ENCODE peak calls at places on chromosomes 12 and 14, in ten cellular contexts. J is stimulated activated CD4-positive, alpha-beta T cell treated with anti-CD3 and anti-CD28 coated beads, Interleukin-4, amount 100 ng/mL, for 48 hours; T is heart right ventricle; F is NCI-H2081; C is Daoy; B is NCI-H748 treated with DMSO at 0.1 percent for 48 hours; V is testis; N is fibroblast of mammary gland; K is WERI-Rb-1; X is stromal cell of bone marrow. M is an unnamed sample.

GRCh38 chr12:54592316-54592715 is 3.9 kb upstream of the PPP1R1A start:
- DNase-seq in J (no peak), T (no peak), F (no peak), C (peak; percentile 71), B (no peak), V (no peak), N (peak; percentile 46), K (no peak), X (peak; percentile 48), M (no peak)

GRCh38 chr14:51576112-51576420 is 75.6 kb upstream of the FRMD6 start:
- DNase-seq in J (no peak), T (no peak), F (no peak), C (peak; percentile 78), B (no peak), V (no peak), N (peak; percentile 57), K (no peak), X (no peak), M (peak; percentile 44)

GRCh38 chr12:22923768-22924167 is 298.8 kb downstream of the ETNK1 start:
- DNase-seq in J (no peak), T (no peak), F (no peak), C (no peak), B (no peak), V (no peak), N (no peak), K (no peak), X (no peak), M (no peak)

GRCh38 chr14:92470215-92470614 is 43.4 kb upstream of the RIN3 start:
- DNase-seq in J (no peak), T (no peak), F (no peak), C (peak; percentile 48), B (no peak), V (no peak), N (peak; percentile 97), K (no peak), X (no peak), M (no peak)

GRCh38 chr12:116434155-116435065 is 124.8 kb upstream of the MAP1LC3B2 start:
- DNase-seq in J (no peak), T (peak; percentile 77), F (no peak), C (peak; percentile 91), B (no peak), V (peak; percentile 51), N (peak; percentile 92), K (peak; percentile 62), X (peak; percentile 91), M (peak; percentile 78)

GRCh38 chr12:46269429-46270241 is 792 bp upstream of the SLC38A1 start:
- DNase-seq in J (peak; percentile 65), T (no peak), F (peak; percentile 38), C (peak; percentile 9), B (peak; percentile 15), V (peak; percentile 30), N (peak; percentile 16), K (no peak), X (no peak), M (no peak)

GRCh38 chr14:78840898-78841297 is 670.7 kb downstream of the NRXN3 start:
- DNase-seq in J (no peak), T (no peak), F (no peak), C (no peak), B (no peak), V (no peak), N (no peak), K (no peak), X (no peak), M (no peak)

GRCh38 chr12:10667581-10667980 is 6.3 kb downstream of the STYK1 start:
- DNase-seq in J (no peak), T (no peak), F (no peak), C (no peak), B (no peak), V (no peak), N (no peak), K (no peak), X (no peak), M (no peak)

GRCh38 chr12:85092814-85093370 is 56.7 kb downstream of the LRRIQ1 start:
- DNase-seq in J (no peak), T (no peak), F (no peak), C (no peak), B (no peak), V (no peak), N (no peak), K (no peak), X (no peak), M (no peak)

GRCh38 chr14:96261772-96262485 is 5.9 kb downstream of the BDKRB1 start:
- DNase-seq in J (no peak), T (no peak), F (no peak), C (no peak), B (no peak), V (no peak), N (no peak), K (peak; percentile 18), X (no peak), M (no peak)

GRCh38 chr12:79555006-79555925 is 135.5 kb downstream of the PAWR start:
- DNase-seq in J (no peak), T (no peak), F (peak; percentile 26), C (no peak), B (peak; percentile 9), V (no peak), N (peak; percentile 71), K (no peak), X (peak; percentile 57), M (peak; percentile 36)

GRCh38 chr12:1750300-1750699 is 59.4 kb downstream of the ADIPOR2 start:
- DNase-seq in J (no peak), T (no peak), F (no peak), C (no peak), B (no peak), V (no peak), N (no peak), K (no peak), X (no peak), M (no peak)

GRCh38 chr14:99676657-99677056 is 7.4 kb upstream of the CYP46A1 start:
- DNase-seq in J (no peak), T (no peak), F (no peak), C (peak; percentile 71), B (no peak), V (no peak), N (peak; percentile 47), K (no peak), X (no peak), M (no peak)

GRCh38 chr12:49863946-49864816 is 21.3 kb upstream of the BCDIN3D start:
- DNase-seq in J (no peak), T (no peak), F (no peak), C (no peak), B (no peak), V (no peak), N (no peak), K (no peak), X (no peak), M (no peak)

GRCh38 chr14:68255697-68256178 is 436.2 kb downstream of the RAD51B start:
- DNase-seq in J (no peak), T (no peak), F (no peak), C (peak; percentile 76), B (no peak), V (no peak), N (peak; percentile 55), K (no peak), X (no peak), M (no peak)